ENCODE peak calls at places on chromosomes 1 and 21, in ten cellular contexts. N, F, G, L, U, S, Z, J, A and E are unnamed samples.

GRCh38 chr1:213399695-213400094 is 348.7 kb downstream of the RPS6KC1 start:
- DNase-seq in N (no peak), F (no peak), G (no peak), L (no peak), U (no peak), S (no peak), Z (no peak), J (no peak), A (no peak), E (no peak)

GRCh38 chr1:192609110-192610079 is 26.6 kb upstream of the RGS13 start:
- DNase-seq in N (peak), F (peak), G (no peak), L (peak), U (no peak), S (no peak), Z (no peak), J (peak), A (peak), E (peak)

GRCh38 chr1:195656780-195657179 is 951.5 kb downstream of the KCNT2 start:
- DNase-seq in N (no peak), F (no peak), G (no peak), L (no peak), U (no peak), S (no peak), Z (no peak), J (no peak), A (no peak), E (no peak)

GRCh38 chr1:25643962-25644361 is 27.4 kb downstream of the MAN1C1 start:
- DNase-seq in N (no peak), F (no peak), G (no peak), L (no peak), U (no peak), S (no peak), Z (no peak), J (peak), A (peak), E (no peak)

GRCh38 chr1:23838401-23838866 is 13.2 kb upstream of the HMGCL start:
- DNase-seq in N (peak), F (peak), G (peak), L (peak), U (peak), S (peak), Z (no peak), J (peak), A (peak), E (peak)

GRCh38 chr1:66168919-66169725 is 364.8 kb upstream of the SGIP1 start:
- DNase-seq in N (no peak), F (no peak), G (no peak), L (no peak), U (peak), S (no peak), Z (no peak), J (no peak), A (no peak), E (no peak)

GRCh38 chr21:37210017-37210593 is 57.0 kb downstream of the VPS26C start:
- DNase-seq in N (no peak), F (no peak), G (no peak), L (no peak), U (no peak), S (no peak), Z (no peak), J (peak), A (no peak), E (no peak)

GRCh38 chr1:97668945-97669344 is 251.9 kb downstream of the DPYD start:
- DNase-seq in N (no peak), F (no peak), G (peak), L (no peak), U (peak), S (peak), Z (peak), J (no peak), A (no peak), E (peak)

GRCh38 chr1:67052741-67053534 is 1.0 kb downstream of the SLC35D1 start:
- DNase-seq in N (peak), F (peak), G (peak), L (peak), U (peak), S (peak), Z (no peak), J (no peak), A (no peak), E (peak)

GRCh38 chr1:219041141-219041540 is 132.5 kb upstream of the LYPLAL1 start:
- DNase-seq in N (no peak), F (no peak), G (peak), L (no peak), U (no peak), S (peak), Z (no peak), J (no peak), A (no peak), E (no peak)

GRCh38 chr1:48761411-48761810 is 15.3 kb downstream of the BEND5 start:
- DNase-seq in N (no peak), F (no peak), G (no peak), L (no peak), U (no peak), S (peak), Z (no peak), J (no peak), A (no peak), E (no peak)

GRCh38 chr1:23627065-23627464 is 64.5 kb upstream of the RPL11 start:
- DNase-seq in N (no peak), F (peak), G (no peak), L (peak), U (no peak), S (no peak), Z (no peak), J (no peak), A (no peak), E (peak)

GRCh38 chr1:211830330-211831142 is at the start of gene LPGAT1:
- DNase-seq in N (peak), F (peak), G (peak), L (peak), U (peak), S (peak), Z (no peak), J (peak), A (peak), E (peak)

GRCh38 chr1:2330511-2331199 is 60.7 kb downstream of the MORN1 start:
- DNase-seq in N (no peak), F (peak), G (peak), L (no peak), U (no peak), S (peak), Z (no peak), J (peak), A (no peak), E (no peak)

GRCh38 chr1:6025269-6026094 is 20.2 kb upstream of the KCNAB2 start:
- DNase-seq in N (no peak), F (no peak), G (no peak), L (no peak), U (no peak), S (no peak), Z (no peak), J (no peak), A (no peak), E (peak)

GRCh38 chr1:110187139-110187890 is 22.8 kb upstream of the KCNC4 start:
- DNase-seq in N (no peak), F (no peak), G (peak), L (no peak), U (no peak), S (peak), Z (no peak), J (no peak), A (peak), E (no peak)

GRCh38 chr1:116409751-116410182 is 36.7 kb downstream of the ATP1A1 start:
- DNase-seq in N (no peak), F (no peak), G (no peak), L (no peak), U (no peak), S (no peak), Z (no peak), J (no peak), A (no peak), E (no peak)
- TF ChIP-seq CTCF in N (no peak), F (no peak), G (no peak), L (no peak), U (no peak), S (no peak), Z (no peak), J (no peak), A (no peak), E (no peak)

GRCh38 chr1:15948091-15948591 is 27.8 kb downstream of the ZBTB17 start:
- DNase-seq in N (no peak), F (no peak), G (no peak), L (no peak), U (no peak), S (no peak), Z (no peak), J (no peak), A (no peak), E (peak)

GRCh38 chr1:15950763-15951295 is 25.1 kb downstream of the ZBTB17 start:
- DNase-seq in N (peak), F (no peak), G (peak), L (no peak), U (no peak), S (peak), Z (no peak), J (peak), A (no peak), E (no peak)

GRCh38 chr1:15950302-15950701 is 25.6 kb downstream of the ZBTB17 start:
- DNase-seq in N (no peak), F (no peak), G (no peak), L (no peak), U (no peak), S (no peak), Z (no peak), J (no peak), A (no peak), E (peak)

GRCh38 chr1:15948600-15949452 is 27.1 kb downstream of the ZBTB17 start:
- DNase-seq in N (no peak), F (peak), G (peak), L (peak), U (no peak), S (peak), Z (no peak), J (peak), A (peak), E (peak)

DNA sequence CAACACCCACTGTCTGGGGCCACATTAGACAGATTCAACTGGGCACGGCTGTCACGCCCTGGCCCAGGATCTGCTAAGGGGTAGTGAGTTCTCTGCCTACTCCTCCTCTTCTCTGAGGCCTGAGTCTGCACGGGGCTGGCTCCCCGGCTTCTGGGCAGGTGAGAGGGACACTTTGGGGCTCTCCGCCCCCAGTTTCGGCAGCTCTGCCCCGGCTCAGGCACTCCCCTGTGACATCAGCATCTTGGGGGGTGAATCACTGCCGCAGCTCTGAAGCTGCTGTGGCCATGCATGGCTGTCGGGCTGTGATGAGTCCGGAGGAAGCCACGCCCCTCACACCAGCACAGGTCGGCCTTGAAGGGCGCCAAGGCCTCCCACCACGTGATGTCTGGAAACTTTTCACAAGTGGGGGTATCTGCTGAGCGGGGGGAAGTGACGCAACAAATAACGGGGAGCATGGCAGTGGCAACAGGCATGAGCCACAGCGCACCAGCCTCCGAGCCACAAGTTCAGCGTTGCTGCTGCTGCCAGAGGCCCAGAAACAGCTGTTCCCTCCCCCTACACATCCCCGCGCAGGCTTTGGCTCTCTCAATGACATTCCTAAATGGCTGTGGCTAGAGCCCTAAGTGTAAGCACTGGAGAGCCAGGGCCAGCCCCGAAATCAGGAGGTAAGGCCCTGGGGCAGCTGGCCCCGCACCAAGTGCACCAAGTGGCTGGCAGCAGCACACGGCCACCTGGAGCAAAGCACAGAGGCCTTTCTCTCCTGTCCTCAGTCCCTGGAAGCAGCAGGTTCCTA is 26.3 kb downstream of the ZBTB17 start:
- DNase-seq in N (peak), F (peak), G (peak), L (peak), U (peak), S (peak), Z (no peak), J (peak), A (peak), E (peak)
- H3K4me3 ChIP-seq in N (no peak), F (no peak), G (no peak), L (peak), U (no peak), S (peak), Z (no peak), J (peak), A (peak), E (peak)

GRCh38 chr21:18521204-18521603 is 117.6 kb upstream of the TMPRSS15 start:
- DNase-seq in N (no peak), F (no peak), G (no peak), L (no peak), U (no peak), S (no peak), Z (no peak), J (no peak), A (no peak), E (no peak)

GRCh38 chr21:18517905-18518566 is 114.5 kb upstream of the TMPRSS15 start:
- DNase-seq in N (no peak), F (no peak), G (no peak), L (no peak), U (no peak), S (no peak), Z (no peak), J (no peak), A (no peak), E (no peak)

GRCh38 chr21:18524097-18524496 is 120.5 kb upstream of the TMPRSS15 start:
- DNase-seq in N (no peak), F (no peak), G (no peak), L (no peak), U (no peak), S (no peak), Z (no peak), J (no peak), A (no peak), E (no peak)

GRCh38 chr21:18522181-18522771 is 118.7 kb upstream of the TMPRSS15 start:
- DNase-seq in N (no peak), F (no peak), G (no peak), L (no peak), U (no peak), S (peak), Z (no peak), J (no peak), A (no peak), E (no peak)
- TF ChIP-seq CTCF in N (no peak), F (no peak), G (no peak), L (no peak), U (no peak), S (no peak), Z (no peak), J (peak), A (no peak), E (no peak)

GRCh38 chr1:87450136-87450535 is 121.5 kb downstream of the LMO4 start:
- DNase-seq in N (no peak), F (no peak), G (no peak), L (no peak), U (no peak), S (no peak), Z (no peak), J (no peak), A (no peak), E (peak)
- H3K4me3 ChIP-seq in N (no peak), F (no peak), G (no peak), L (no peak), U (no peak), S (no peak), Z (no peak), J (no peak), A (no peak), E (peak)